ENCODE peak calls at places on chromosomes 5 and 9, in five cellular contexts. R is brain microvascular endothelial cell, J is sigmoid colon, T is mucosa of descending colon, U is BJ. Y is an unnamed sample.

GRCh38 chr5:23740029-23740428 is 232.6 kb downstream of the PRDM9 start:
- DNase-seq in R (no peak), J (no peak), T (no peak), U (no peak), Y (no peak)

GRCh38 chr9:86186696-86187095 is 72.8 kb downstream of the C9orf153 start:
- DNase-seq in R (no peak), J (no peak), T (no peak), U (no peak), Y (no peak)

GRCh38 chr5:134445841-134446818 is 34.4 kb upstream of the CDKN2AIPNL start:
- DNase-seq in R (no peak), J (peak; percentile 60), T (no peak), U (no peak), Y (no peak)

GRCh38 chr5:174990909-174991308 is 266.5 kb downstream of the MSX2 start:
- DNase-seq in R (no peak), J (no peak), T (no peak), U (no peak), Y (no peak)

GRCh38 chr9:108184941-108185340 is 670.8 kb downstream of the ACTL7B start:
- DNase-seq in R (peak; percentile 47), J (no peak), T (peak; percentile 54), U (no peak), Y (peak; percentile 37)

GRCh38 chr9:129888809-129889460 is 53.7 kb downstream of the USP20 start:
- DNase-seq in R (no peak), J (no peak), T (peak; percentile 46), U (no peak), Y (no peak)

GRCh38 chr9:93903886-93904648 is 51.1 kb downstream of the BARX1 start:
- DNase-seq in R (no peak), J (peak; percentile 38), T (peak; percentile 14), U (no peak), Y (no peak)

GRCh38 chr5:1445313-1445894 is at the start of gene SLC6A3:
- DNase-seq in R (no peak), J (no peak), T (peak; percentile 52), U (no peak), Y (peak; percentile 83)

GRCh38 chr5:6135977-6136376 is 242.4 kb downstream of the MED10 start:
- DNase-seq in R (no peak), J (no peak), T (no peak), U (no peak), Y (no peak)

GRCh38 chr9:92369075-92369474 is 35.3 kb downstream of the OGN start:
- DNase-seq in R (no peak), J (no peak), T (no peak), U (no peak), Y (no peak)

GRCh38 chr5:6458833-6459232 is 10.2 kb downstream of the UBE2QL1 start:
- DNase-seq in R (no peak), J (no peak), T (no peak), U (no peak), Y (no peak)

GRCh38 chr5:159824188-159825153 is 91.8 kb upstream of the ADRA1B start:
- DNase-seq in R (no peak), J (no peak), T (no peak), U (no peak), Y (no peak)

GRCh38 chr5:59264013-59264412 is 629.5 kb downstream of the PDE4D start:
- DNase-seq in R (no peak), J (no peak), T (no peak), U (no peak), Y (no peak)

GRCh38 chr5:142295084-142295758 is 29.6 kb downstream of the SPRY4 start:
- DNase-seq in R (peak; percentile 71), J (no peak), T (no peak), U (no peak), Y (peak; percentile 80)

GRCh38 chr5:34656700-34657549 is 797 bp downstream of the RAI14 start:
- DNase-seq in R (no peak), J (peak; percentile 71), T (peak; percentile 50), U (no peak), Y (peak; percentile 78)

GRCh38 chr5:34657550-34657921 is 1.4 kb downstream of the RAI14 start:
- DNase-seq in R (no peak), J (peak; percentile 68), T (no peak), U (no peak), Y (peak; percentile 70)

GRCh38 chr5:34658023-34658422 is 1.9 kb downstream of the RAI14 start:
- DNase-seq in R (peak; percentile 62), J (no peak), T (no peak), U (no peak), Y (no peak)

GRCh38 chr5:34655354-34655991 is 655 bp upstream of the RAI14 start:
- DNase-seq in R (peak; percentile 77), J (peak; percentile 83), T (no peak), U (peak; percentile 87), Y (peak; percentile 75)

GRCh38 chr5:34656001-34656699 is at the start of gene RAI14:
- DNase-seq in R (peak; percentile 75), J (peak; percentile 94), T (peak; percentile 72), U (peak; percentile 33), Y (peak; percentile 94)
- H3K4me3 ChIP-seq in R (peak within 1 kb of the TSS; percentile 78), J (peak within 1 kb of the TSS; percentile 80), T (peak within 1 kb of the TSS; percentile 72), U (peak within 1 kb of the TSS; percentile 93), Y (peak within 1 kb of the TSS; percentile 82)

DNA sequence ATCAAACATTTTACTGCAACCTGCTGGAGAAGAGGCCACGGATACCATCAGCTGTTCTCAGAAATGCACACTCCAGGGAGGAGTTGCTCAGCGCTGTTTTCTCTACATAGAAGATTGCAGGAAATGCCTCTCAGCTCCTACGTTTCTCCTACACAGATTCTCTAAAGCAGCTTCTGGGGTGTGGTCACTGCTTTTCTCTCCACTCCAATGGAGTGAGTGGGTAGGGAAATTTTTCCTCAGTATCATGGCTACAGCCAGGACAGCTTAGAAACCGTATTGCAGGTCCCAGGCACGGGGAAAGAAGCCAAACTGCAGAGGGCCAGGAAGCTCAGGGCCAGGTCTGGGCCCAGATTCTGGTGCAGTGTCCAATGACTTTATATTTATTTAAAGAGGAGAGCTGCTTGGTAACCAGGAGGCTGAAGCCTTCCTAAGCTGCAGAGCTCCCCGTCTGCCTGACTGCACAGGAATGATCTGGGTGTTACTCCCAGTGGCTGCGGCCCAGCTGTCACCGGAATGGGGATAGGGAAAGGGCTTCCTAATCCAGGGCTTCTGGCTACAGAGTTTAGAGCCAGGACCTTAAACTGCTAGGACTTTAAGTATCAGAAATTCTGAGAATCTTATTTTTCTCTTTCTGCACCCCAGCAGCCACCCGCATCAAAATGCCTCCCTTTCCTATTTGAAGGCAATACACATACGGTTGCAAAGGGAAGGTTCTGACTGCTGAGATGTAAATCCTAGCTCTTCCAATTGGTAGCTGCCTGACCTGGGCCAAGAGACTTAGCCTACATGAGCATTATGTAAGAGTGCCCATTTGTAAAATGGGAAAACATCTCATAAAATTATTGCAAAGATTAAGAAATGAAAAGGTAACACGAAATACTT is 1.4 kb upstream of the SPTAN1 start:
- DNase-seq in R (no peak), J (peak; percentile 80), T (peak; percentile 54), U (no peak), Y (no peak)
- H3K4me3 ChIP-seq in R (peak overlapping the region; percentile 67), J (peak overlapping the region; percentile 92), T (no peak overlapping the region), U (peak overlapping the region; percentile 63), Y (peak overlapping the region; percentile 67)

DNA sequence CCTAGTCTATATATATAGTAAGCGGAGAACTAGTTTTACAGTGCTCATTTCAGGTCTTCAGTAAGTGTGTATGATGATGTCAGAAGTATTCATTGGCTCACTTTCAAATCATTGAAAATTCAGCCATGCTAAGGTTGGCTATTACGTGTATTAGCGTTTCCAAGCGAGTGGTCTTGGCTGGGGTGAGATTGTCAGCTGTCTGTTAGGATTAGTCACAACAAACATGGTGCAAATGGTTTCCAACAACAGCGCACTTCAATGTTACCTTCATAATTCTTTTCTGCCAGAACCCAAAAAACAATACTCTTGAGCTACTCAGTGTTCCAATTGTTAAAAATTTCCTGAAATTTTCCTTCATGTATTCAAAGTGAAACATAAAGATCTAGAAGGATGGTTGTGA is 283.0 kb downstream of the AOPEP start:
- DNase-seq in R (no peak), J (no peak), T (no peak), U (no peak), Y (no peak)
- H3K4me3 ChIP-seq in R (no peak overlapping the region), J (peak overlapping the region; percentile 87), T (no peak overlapping the region), U (no peak overlapping the region), Y (no peak overlapping the region)

GRCh38 chr9:133511607-133512006 is 13.2 kb downstream of the MYMK start:
- DNase-seq in R (no peak), J (no peak), T (no peak), U (no peak), Y (no peak)

GRCh38 chr9:133510926-133511505 is 13.7 kb downstream of the MYMK start:
- DNase-seq in R (no peak), J (no peak), T (no peak), U (no peak), Y (peak; percentile 66)

GRCh38 chr9:133514475-133515239 is 10.1 kb downstream of the MYMK start:
- DNase-seq in R (no peak), J (no peak), T (peak; percentile 47), U (no peak), Y (peak; percentile 90)

GRCh38 chr9:133513214-133514088 is 11.3 kb downstream of the MYMK start:
- DNase-seq in R (no peak), J (no peak), T (peak; percentile 19), U (no peak), Y (peak; percentile 60)

DNA sequence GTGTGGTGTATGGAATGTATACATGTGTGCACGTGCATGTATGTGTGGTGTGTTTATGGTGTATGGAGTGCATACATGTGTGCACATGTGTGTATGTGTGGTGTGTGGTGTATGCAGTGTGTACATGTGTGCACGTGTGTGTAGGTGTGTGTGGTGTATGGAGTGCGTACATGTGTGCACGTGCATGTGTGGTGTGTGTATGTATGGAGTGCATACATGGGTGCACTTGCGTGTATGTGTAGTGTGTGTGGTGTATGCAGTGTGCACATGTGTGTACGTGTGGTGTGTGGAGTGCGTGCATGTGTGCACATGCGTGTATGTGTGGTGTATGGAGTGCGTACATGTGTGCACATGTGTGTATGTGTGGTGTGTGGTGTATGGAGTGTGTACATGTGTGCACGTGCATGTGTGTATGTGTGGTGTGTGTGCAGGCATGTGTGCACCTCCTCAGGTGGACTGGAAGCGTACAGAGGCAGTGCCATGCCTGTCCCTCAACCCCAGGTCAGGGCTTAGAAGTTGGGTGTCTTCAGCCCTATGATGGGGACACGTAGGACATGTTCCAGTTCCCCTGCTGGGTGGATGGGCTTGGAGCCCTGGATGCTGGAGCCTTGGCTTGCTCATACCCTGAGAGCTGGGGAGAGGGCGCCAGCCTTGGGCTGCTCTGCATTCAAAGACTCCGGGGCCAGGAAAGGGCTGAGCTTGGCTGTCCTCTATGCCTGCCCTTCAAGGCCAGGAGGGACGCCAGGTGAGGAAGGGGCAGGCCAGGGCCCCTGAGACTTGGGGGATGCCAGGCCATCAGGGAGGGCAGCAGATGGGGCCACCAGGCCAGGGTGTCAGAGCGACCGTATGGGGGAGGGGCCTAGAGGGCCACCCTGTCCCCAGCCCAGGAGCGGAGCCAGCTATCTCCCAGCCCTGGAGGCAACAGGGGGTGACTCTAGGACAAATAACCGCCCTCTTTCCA is 12.2 kb downstream of the MYMK start:
- DNase-seq in R (no peak), J (no peak), T (peak; percentile 43), U (no peak), Y (peak; percentile 63)
- H3K4me3 ChIP-seq in R (no peak overlapping the region), J (no peak overlapping the region), T (no peak overlapping the region), U (no peak overlapping the region), Y (no peak overlapping the region)

GRCh38 chr9:97413462-97413861 is 1.6 kb downstream of the TDRD7 start:
- DNase-seq in R (no peak), J (no peak), T (no peak), U (no peak), Y (no peak)
- H3K4me3 ChIP-seq in R (no peak overlapping the region), J (no peak overlapping the region), T (no peak overlapping the region), U (no peak overlapping the region), Y (no peak overlapping the region)

Y was measured in kidney.